ENCODE peak calls at places on chromosomes 6 and 20, in eight cellular contexts. U is cardiac fibroblast, Y is psoas muscle, W is right atrium auricular region, I is hepatocyte, J is brain microvascular endothelial cell, O is HFF-Myc, S is GM23338. V is an unnamed sample.

GRCh38 chr6:48318670-48319069 is 207.7 kb upstream of the PTCHD4 start:
- DNase-seq in I (no peak), U (no peak), S (no peak), W (no peak), J (peak), Y (peak), O (no peak), V (no peak)

GRCh38 chr20:47915495-47915894 is 130.2 kb upstream of the SULF2 start:
- DNase-seq in Y (no peak), I (no peak), O (no peak), W (no peak), J (no peak), U (no peak), S (no peak), V (no peak)

GRCh38 chr6:162736933-162737332 is 9.2 kb downstream of the PACRG start:
- DNase-seq in I (no peak), S (no peak), U (no peak), O (no peak), J (no peak), Y (no peak), W (no peak), V (no peak)

GRCh38 chr20:55103188-55103587 is 627.8 kb downstream of the DOK5 start:
- DNase-seq in U (no peak), W (no peak), S (no peak), Y (no peak), J (no peak), O (no peak), I (peak), V (no peak)

GRCh38 chr6:113825776-113826175 is 31.4 kb upstream of the MARCKS start:
- DNase-seq in Y (peak), U (peak), W (no peak), O (peak), J (peak), I (peak), S (no peak), V (peak)

GRCh38 chr6:157328108-157328692 is 4.9 kb upstream of the TMEM242 start:
- DNase-seq in J (peak), I (no peak), Y (no peak), W (no peak), S (no peak), O (no peak), U (no peak), V (no peak)

GRCh38 chr6:35023601-35024000 is 117.5 kb downstream of the TCP11 start:
- DNase-seq in U (no peak), O (no peak), Y (no peak), J (no peak), S (no peak), I (no peak), W (no peak), V (no peak)

GRCh38 chr6:79466222-79466834 is 70.9 kb downstream of the LCA5 start:
- DNase-seq in O (no peak), I (peak), S (peak), Y (no peak), J (no peak), U (peak), W (no peak), V (peak)

GRCh38 chr6:14596410-14596809 is 478.8 kb downstream of the CD83 start:
- DNase-seq in W (peak), S (no peak), Y (no peak), O (peak), J (peak), I (peak), U (peak), V (no peak)

GRCh38 chr20:51789434-51789833 is 12.9 kb downstream of the SALL4 start:
- DNase-seq in W (no peak), Y (no peak), U (no peak), S (no peak), I (no peak), O (no peak), J (no peak), V (no peak)

GRCh38 chr6:169962604-169963469 is 211.4 kb downstream of the ERMARD start:
- DNase-seq in U (no peak), S (no peak), W (peak), I (no peak), J (no peak), O (no peak), Y (no peak), V (no peak)

GRCh38 chr6:132445201-132445951 is 44.1 kb upstream of the MOXD1 start:
- DNase-seq in O (peak), I (no peak), J (peak), S (peak), W (no peak), U (peak), Y (no peak), V (no peak)

GRCh38 chr6:137423444-137424168 is 70.6 kb downstream of the OLIG3 start:
- DNase-seq in S (peak), J (no peak), I (no peak), W (no peak), O (no peak), U (no peak), Y (no peak), V (no peak)

GRCh38 chr20:50292324-50293243 is 102.0 kb downstream of the CEBPB start:
- DNase-seq in J (peak), S (peak), Y (peak), I (peak), U (peak), O (peak), W (peak), V (no peak)

GRCh38 chr6:133973109-133973971 is 20.3 kb downstream of the TBPL1 start:
- DNase-seq in I (peak), Y (no peak), W (no peak), U (peak), J (no peak), O (no peak), S (peak), V (peak)

GRCh38 chr6:53979468-53980067 is 131.7 kb upstream of the MLIP start:
- DNase-seq in S (peak), W (no peak), O (no peak), Y (no peak), I (peak), U (peak), J (peak), V (peak)

GRCh38 chr6:54981647-54982046 is 135.1 kb downstream of the FAM83B start:
- DNase-seq in I (no peak), Y (no peak), O (peak), J (peak), U (no peak), W (no peak), S (no peak), V (no peak)

GRCh38 chr6:107314644-107315043 is 144.7 kb downstream of the PDSS2 start:
- DNase-seq in W (no peak), U (no peak), S (no peak), I (no peak), O (no peak), Y (no peak), J (no peak), V (no peak)

GRCh38 chr20:38437796-38438195 is 2.7 kb upstream of the SNHG17 start:
- DNase-seq in Y (no peak), S (no peak), O (no peak), W (no peak), I (no peak), U (no peak), J (no peak), V (no peak)

GRCh38 chr6:137657351-137657911 is 163.2 kb upstream of the OLIG3 start:
- DNase-seq in U (no peak), Y (no peak), J (no peak), O (no peak), W (no peak), I (no peak), S (no peak), V (no peak)

GRCh38 chr6:134634952-134635351 is 314.9 kb downstream of the ALDH8A1 start:
- DNase-seq in Y (no peak), O (no peak), J (no peak), S (no peak), I (no peak), W (no peak), U (no peak), V (no peak)

GRCh38 chr6:148828047-148828446 is 81.2 kb downstream of the UST start:
- DNase-seq in W (no peak), S (no peak), I (no peak), O (no peak), U (no peak), J (no peak), Y (no peak), V (no peak)

GRCh38 chr20:1333462-1334369 is 4.8 kb upstream of the SDCBP2 start:
- DNase-seq in U (no peak), O (no peak), Y (no peak), S (no peak), I (no peak), W (peak), J (no peak), V (no peak)

GRCh38 chr20:34582911-34583310 is 24.4 kb downstream of the MAP1LC3A start:
- DNase-seq in S (no peak), O (no peak), I (no peak), J (no peak), U (no peak), Y (no peak), W (no peak), V (no peak)

GRCh38 chr6:122553697-122554096 is 56.5 kb upstream of the PKIB start:
- DNase-seq in I (no peak), W (no peak), O (no peak), U (no peak), Y (no peak), S (no peak), J (no peak), V (no peak)

GRCh38 chr6:45369870-45370269 is 7.9 kb downstream of the SUPT3H start:
- DNase-seq in O (no peak), Y (no peak), I (no peak), U (no peak), J (no peak), W (no peak), S (no peak), V (no peak)

GRCh38 chr20:31508517-31509244 is 5.6 kb upstream of the HM13 start:
- DNase-seq in O (no peak), J (no peak), I (no peak), U (no peak), W (no peak), Y (no peak), S (no peak), V (no peak)

GRCh38 chr20:3846740-3847418 is at the start of gene MAVS:
- DNase-seq in U (peak), S (peak), O (peak), W (peak), Y (peak), J (peak), I (peak), V (peak)

GRCh38 chr6:73435236-73435635 is 16.9 kb downstream of the CGAS start:
- DNase-seq in U (no peak), O (no peak), W (no peak), J (no peak), S (no peak), I (no peak), Y (no peak), V (no peak)

GRCh38 chr6:139371421-139372253 is 2.8 kb downstream of the CITED2 start:
- DNase-seq in Y (no peak), J (no peak), O (no peak), W (no peak), U (peak), S (no peak), I (no peak), V (peak)

GRCh38 chr20:4162766-4163165 is 147.4 kb upstream of the RNF24 start:
- DNase-seq in J (no peak), Y (no peak), W (no peak), S (no peak), I (no peak), U (no peak), O (no peak), V (no peak)

GRCh38 chr6:138289739-138290138 is 71.4 kb upstream of the PBOV1 start:
- DNase-seq in I (peak), S (peak), Y (no peak), U (no peak), W (no peak), O (no peak), J (no peak), V (peak)

GRCh38 chr6:15980801-15981200 is 148.1 kb upstream of the MYLIP start:
- DNase-seq in O (no peak), W (no peak), U (no peak), I (no peak), S (no peak), J (no peak), Y (no peak), V (no peak)

GRCh38 chr6:45474376-45474775 is 96.6 kb upstream of the SUPT3H start:
- DNase-seq in J (no peak), I (no peak), O (no peak), Y (no peak), S (no peak), W (no peak), U (no peak), V (no peak)

GRCh38 chr6:164107297-164107995 is 692.9 kb downstream of the QKI start:
- DNase-seq in J (no peak), O (no peak), Y (peak), U (peak), S (no peak), W (no peak), I (no peak), V (no peak)

GRCh38 chr6:116447496-116448011 is 13.6 kb upstream of the CALHM6 start:
- DNase-seq in Y (no peak), J (peak), W (no peak), O (no peak), I (peak), S (no peak), U (peak), V (no peak)

GRCh38 chr20:63941282-63942060 is 14.7 kb downstream of the UCKL1 start:
- DNase-seq in U (peak), W (no peak), J (no peak), O (no peak), S (peak), I (no peak), Y (peak), V (peak)

GRCh38 chr20:57714409-57715267 is 4.8 kb upstream of the PMEPA1 start:
- DNase-seq in U (peak), W (no peak), I (no peak), O (no peak), Y (no peak), S (no peak), J (peak), V (no peak)

DNA sequence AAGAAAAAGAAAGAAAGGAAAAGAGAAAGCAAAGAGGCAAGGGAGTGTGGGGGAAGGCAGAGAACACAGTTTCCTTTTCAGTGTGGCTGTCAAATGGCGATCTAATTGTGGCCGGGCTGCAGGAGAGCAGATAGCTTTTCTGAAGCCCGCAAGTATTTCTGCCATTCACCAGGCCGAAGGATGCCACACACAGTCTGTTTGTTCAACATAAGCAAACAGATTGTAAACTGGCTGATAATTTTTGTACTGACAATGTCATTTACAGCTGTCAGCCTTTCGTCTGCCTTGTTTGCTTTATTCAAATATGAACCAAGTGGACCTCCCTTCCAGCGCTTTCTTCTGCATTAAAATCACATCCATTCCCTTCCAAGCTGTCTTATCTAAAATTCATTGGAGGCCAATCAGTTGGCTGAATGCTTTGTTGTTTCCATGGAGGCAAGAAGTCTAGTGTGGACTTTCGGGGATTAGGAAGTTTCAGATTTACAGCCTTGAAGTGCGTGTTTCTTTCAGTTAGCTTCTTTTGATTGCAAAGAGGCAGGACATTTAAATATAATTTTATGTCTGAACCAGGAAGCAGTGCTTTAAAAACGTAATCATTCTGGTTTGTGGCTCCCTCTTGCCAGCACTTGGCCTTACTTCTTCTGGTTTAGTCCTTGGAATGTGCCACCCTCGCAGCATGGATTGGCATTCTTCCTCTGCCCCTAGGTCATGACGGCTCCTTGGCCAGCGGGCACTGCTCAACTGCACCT is 180.3 kb downstream of the FOXA2 start:
- DNase-seq in O (no peak), S (peak), W (no peak), U (peak), I (peak), Y (no peak), J (no peak), V (peak)
- H3K4me3 ChIP-seq in O (no peak), S (peak), W (peak), U (peak), I (peak), Y (peak), J (no peak), V (peak)

DNA sequence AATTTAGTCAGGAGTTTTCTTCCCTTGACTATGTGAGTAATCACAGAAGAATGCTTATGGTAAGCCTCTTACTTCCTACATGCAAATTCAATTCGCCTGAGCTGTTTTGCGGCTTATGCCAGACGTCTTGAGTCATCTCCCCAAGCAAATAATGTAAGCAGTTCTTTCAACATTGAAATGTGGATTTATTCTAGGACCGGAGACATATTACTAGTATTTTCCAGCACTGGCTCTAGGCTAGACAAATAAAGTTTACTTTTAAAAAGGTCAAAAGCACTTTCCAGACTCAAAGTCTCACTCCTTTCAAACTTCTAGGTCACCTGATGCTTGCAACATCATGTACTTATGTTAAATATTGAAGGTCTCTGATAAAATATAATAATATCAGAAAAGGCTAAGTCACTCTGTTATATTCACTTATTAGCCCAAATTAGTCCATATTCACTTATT is 38.1 kb upstream of the NOX3 start:
- DNase-seq in I (peak), J (peak), Y (no peak), O (peak), W (peak), U (peak), S (peak), V (no peak)
- H3K4me3 ChIP-seq in I (no peak), J (no peak), Y (no peak), O (no peak), W (no peak), U (no peak), S (no peak), V (no peak)

GRCh38 chr6:27138837-27139752 is 108.4 kb upstream of the PRSS16 start:
- DNase-seq in O (no peak), Y (peak), U (peak), J (peak), I (peak), S (peak), W (no peak), V (peak)
- H3K4me3 ChIP-seq in O (peak), Y (peak), U (peak), J (peak), I (peak), S (peak), W (peak), V (peak)

DNA sequence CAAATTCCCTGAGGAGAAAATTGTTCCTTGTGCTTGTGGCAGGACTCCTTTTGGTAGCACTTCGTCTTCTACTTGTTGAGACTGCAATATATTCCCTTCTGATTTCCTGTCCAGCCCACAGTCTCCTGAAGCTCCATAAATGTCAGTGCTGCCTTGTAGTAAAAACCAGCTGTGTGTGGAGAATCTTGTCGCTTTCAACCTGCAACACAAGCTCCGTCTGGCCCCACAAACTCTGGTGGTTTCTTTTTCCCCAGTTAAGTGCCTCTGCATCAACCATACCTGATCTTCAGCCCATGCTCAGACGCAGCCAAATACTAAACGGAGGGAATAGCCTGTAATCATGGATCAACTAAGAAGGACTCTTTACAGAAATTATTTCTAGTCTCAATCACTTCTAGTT is 1133.3 kb upstream of the ADGRB3 start:
- DNase-seq in U (peak), S (no peak), W (no peak), Y (no peak), I (no peak), J (no peak), O (no peak), V (no peak)
- H3K4me3 ChIP-seq in U (no peak), S (no peak), W (no peak), Y (no peak), I (no peak), J (no peak), O (no peak), V (no peak)

GRCh38 chr6:44077201-44077946 is 49.9 kb downstream of the MRPL14 start:
- DNase-seq in S (no peak), O (no peak), I (no peak), Y (peak), J (no peak), U (no peak), W (no peak), V (no peak)
- H3K4me3 ChIP-seq in S (no peak), O (no peak), I (no peak), Y (no peak), J (no peak), U (no peak), W (no peak), V (no peak)

GRCh38 chr6:75619230-75619899 is 17.7 kb downstream of the SENP6 start:
- DNase-seq in W (no peak), I (no peak), S (no peak), O (no peak), Y (no peak), J (no peak), U (peak), V (no peak)
- H3K4me3 ChIP-seq in W (peak), I (no peak), S (no peak), O (no peak), Y (peak), J (no peak), U (no peak), V (no peak)

DNA sequence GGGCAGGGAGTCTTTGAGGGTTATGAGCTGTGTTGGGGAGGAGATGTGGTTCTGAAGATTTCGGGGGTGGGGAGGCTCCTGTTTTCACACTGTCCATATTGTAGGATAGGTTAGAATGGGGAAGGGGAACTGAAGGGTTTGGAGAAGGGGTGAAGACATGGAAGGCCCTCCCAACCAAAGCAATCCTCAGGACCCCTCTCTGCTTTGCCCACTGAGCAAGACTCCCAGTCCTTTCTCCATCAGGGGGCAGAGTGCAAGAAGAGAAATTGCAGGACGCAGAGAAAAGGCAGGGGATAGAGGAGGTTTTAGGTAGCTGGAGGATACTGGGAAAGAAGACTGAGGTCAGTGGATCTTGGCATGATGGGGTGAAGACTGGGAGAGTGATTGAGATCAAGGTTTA is 3.9 kb downstream of the SYNGAP1 start:
- DNase-seq in U (no peak), I (no peak), J (no peak), Y (no peak), O (no peak), W (no peak), S (no peak), V (no peak)
- H3K4me3 ChIP-seq in U (no peak), I (no peak), J (no peak), Y (no peak), O (no peak), W (no peak), S (no peak), V (no peak)

V was measured in neural progenitor cell.